ENCODE peak calls at places on chromosomes 5 and 9, in nine cellular contexts. One of them, this sample, is unnamed.

GRCh38 chr9:99272866-99273265 is 50.8 kb downstream of the SEC61B start:
- DNase-seq in stimulated activated CD4-positive, alpha-beta T cell treated with anti-CD3 and anti-CD28 coated beads, Interleukin-1b, Interleukin-23, amount 100 ng/mL, for 1 hour: no peak
- DNase-seq in gastrocnemius medialis: no peak
- DNase-seq in activated T-helper 9 cell treated with anti-CD3 and anti-CD28 coated beads, Interleukin-2, amount 50 U/mL, for 16 hours: no peak
- DNase-seq in ELR: no peak
- DNase-seq in mucosa of descending colon: no peak
- DNase-seq in lower lobe of right lung: no peak
- DNase-seq in renal cortical epithelial cell: peak; percentile 55
- DNase-seq in T-helper 1 cell: no peak
- DNase-seq in this sample: no peak

GRCh38 chr9:109349431-109349846 is 28.6 kb upstream of the EPB41L4B start:
- DNase-seq in lower lobe of right lung: no peak
- DNase-seq in mucosa of descending colon: no peak
- DNase-seq in ELR: peak; percentile 61
- DNase-seq in gastrocnemius medialis: no peak
- DNase-seq in stimulated activated CD4-positive, alpha-beta T cell treated with anti-CD3 and anti-CD28 coated beads, Interleukin-1b, Interleukin-23, amount 100 ng/mL, for 1 hour: no peak
- DNase-seq in renal cortical epithelial cell: peak; percentile 97
- DNase-seq in T-helper 1 cell: no peak
- DNase-seq in activated T-helper 9 cell treated with anti-CD3 and anti-CD28 coated beads, Interleukin-2, amount 50 U/mL, for 16 hours: no peak
- DNase-seq in this sample: no peak

GRCh38 chr9:68869020-68869419 is 144.9 kb downstream of the PRKACG start:
- DNase-seq in ELR: no peak
- DNase-seq in activated T-helper 9 cell treated with anti-CD3 and anti-CD28 coated beads, Interleukin-2, amount 50 U/mL, for 16 hours: no peak
- DNase-seq in stimulated activated CD4-positive, alpha-beta T cell treated with anti-CD3 and anti-CD28 coated beads, Interleukin-1b, Interleukin-23, amount 100 ng/mL, for 1 hour: no peak
- DNase-seq in gastrocnemius medialis: no peak
- DNase-seq in mucosa of descending colon: no peak
- DNase-seq in renal cortical epithelial cell: no peak
- DNase-seq in T-helper 1 cell: no peak
- DNase-seq in lower lobe of right lung: no peak
- DNase-seq in this sample: no peak

GRCh38 chr9:14749738-14750137 is 27.2 kb upstream of the CER1 start:
- DNase-seq in T-helper 1 cell: no peak
- DNase-seq in renal cortical epithelial cell: no peak
- DNase-seq in gastrocnemius medialis: no peak
- DNase-seq in stimulated activated CD4-positive, alpha-beta T cell treated with anti-CD3 and anti-CD28 coated beads, Interleukin-1b, Interleukin-23, amount 100 ng/mL, for 1 hour: no peak
- DNase-seq in ELR: no peak
- DNase-seq in mucosa of descending colon: no peak
- DNase-seq in activated T-helper 9 cell treated with anti-CD3 and anti-CD28 coated beads, Interleukin-2, amount 50 U/mL, for 16 hours: no peak
- DNase-seq in lower lobe of right lung: no peak
- DNase-seq in this sample: no peak

GRCh38 chr5:129410488-129410887 is 49.6 kb upstream of the ADAMTS19 start:
- DNase-seq in gastrocnemius medialis: no peak
- DNase-seq in mucosa of descending colon: no peak
- DNase-seq in lower lobe of right lung: no peak
- DNase-seq in activated T-helper 9 cell treated with anti-CD3 and anti-CD28 coated beads, Interleukin-2, amount 50 U/mL, for 16 hours: no peak
- DNase-seq in T-helper 1 cell: no peak
- DNase-seq in renal cortical epithelial cell: no peak
- DNase-seq in ELR: no peak
- DNase-seq in stimulated activated CD4-positive, alpha-beta T cell treated with anti-CD3 and anti-CD28 coated beads, Interleukin-1b, Interleukin-23, amount 100 ng/mL, for 1 hour: no peak
- DNase-seq in this sample: no peak

GRCh38 chr9:31137850-31138160 is 1246.6 kb upstream of the ACO1 start:
- DNase-seq in mucosa of descending colon: no peak
- DNase-seq in gastrocnemius medialis: no peak
- DNase-seq in renal cortical epithelial cell: peak; percentile 69
- DNase-seq in activated T-helper 9 cell treated with anti-CD3 and anti-CD28 coated beads, Interleukin-2, amount 50 U/mL, for 16 hours: no peak
- DNase-seq in stimulated activated CD4-positive, alpha-beta T cell treated with anti-CD3 and anti-CD28 coated beads, Interleukin-1b, Interleukin-23, amount 100 ng/mL, for 1 hour: no peak
- DNase-seq in T-helper 1 cell: no peak
- DNase-seq in lower lobe of right lung: no peak
- DNase-seq in ELR: no peak
- DNase-seq in this sample: no peak

GRCh38 chr9:124399323-124399962 is 15.8 kb downstream of the PSMB7 start:
- DNase-seq in renal cortical epithelial cell: no peak
- DNase-seq in stimulated activated CD4-positive, alpha-beta T cell treated with anti-CD3 and anti-CD28 coated beads, Interleukin-1b, Interleukin-23, amount 100 ng/mL, for 1 hour: no peak
- DNase-seq in T-helper 1 cell: no peak
- DNase-seq in mucosa of descending colon: no peak
- DNase-seq in activated T-helper 9 cell treated with anti-CD3 and anti-CD28 coated beads, Interleukin-2, amount 50 U/mL, for 16 hours: no peak
- DNase-seq in lower lobe of right lung: no peak
- DNase-seq in gastrocnemius medialis: peak; percentile 43
- DNase-seq in ELR: peak; percentile 51
- DNase-seq in this sample: peak; percentile 60

GRCh38 chr9:118455781-118456180 is 751.6 kb downstream of the TLR4 start:
- DNase-seq in renal cortical epithelial cell: peak; percentile 78
- DNase-seq in T-helper 1 cell: no peak
- DNase-seq in ELR: no peak
- DNase-seq in gastrocnemius medialis: no peak
- DNase-seq in lower lobe of right lung: no peak
- DNase-seq in stimulated activated CD4-positive, alpha-beta T cell treated with anti-CD3 and anti-CD28 coated beads, Interleukin-1b, Interleukin-23, amount 100 ng/mL, for 1 hour: no peak
- DNase-seq in mucosa of descending colon: no peak
- DNase-seq in activated T-helper 9 cell treated with anti-CD3 and anti-CD28 coated beads, Interleukin-2, amount 50 U/mL, for 16 hours: no peak
- DNase-seq in this sample: no peak

GRCh38 chr5:147223343-147223742 is 11.5 kb upstream of the STK32A start:
- DNase-seq in stimulated activated CD4-positive, alpha-beta T cell treated with anti-CD3 and anti-CD28 coated beads, Interleukin-1b, Interleukin-23, amount 100 ng/mL, for 1 hour: no peak
- DNase-seq in ELR: no peak
- DNase-seq in gastrocnemius medialis: no peak
- DNase-seq in activated T-helper 9 cell treated with anti-CD3 and anti-CD28 coated beads, Interleukin-2, amount 50 U/mL, for 16 hours: no peak
- DNase-seq in lower lobe of right lung: no peak
- DNase-seq in T-helper 1 cell: no peak
- DNase-seq in renal cortical epithelial cell: peak; percentile 67
- DNase-seq in mucosa of descending colon: no peak
- DNase-seq in this sample: no peak

GRCh38 chr5:72572236-72572765 is 65.1 kb upstream of the ZNF366 start:
- DNase-seq in gastrocnemius medialis: no peak
- DNase-seq in lower lobe of right lung: no peak
- DNase-seq in renal cortical epithelial cell: no peak
- DNase-seq in activated T-helper 9 cell treated with anti-CD3 and anti-CD28 coated beads, Interleukin-2, amount 50 U/mL, for 16 hours: no peak
- DNase-seq in stimulated activated CD4-positive, alpha-beta T cell treated with anti-CD3 and anti-CD28 coated beads, Interleukin-1b, Interleukin-23, amount 100 ng/mL, for 1 hour: no peak
- DNase-seq in ELR: no peak
- DNase-seq in mucosa of descending colon: no peak
- DNase-seq in T-helper 1 cell: no peak
- DNase-seq in this sample: no peak

GRCh38 chr5:137487600-137487999 is 11.5 kb downstream of the SPOCK1 start:
- DNase-seq in T-helper 1 cell: no peak
- DNase-seq in gastrocnemius medialis: peak; percentile 36
- DNase-seq in mucosa of descending colon: no peak
- DNase-seq in stimulated activated CD4-positive, alpha-beta T cell treated with anti-CD3 and anti-CD28 coated beads, Interleukin-1b, Interleukin-23, amount 100 ng/mL, for 1 hour: no peak
- DNase-seq in ELR: peak; percentile 46
- DNase-seq in renal cortical epithelial cell: peak; percentile 86
- DNase-seq in activated T-helper 9 cell treated with anti-CD3 and anti-CD28 coated beads, Interleukin-2, amount 50 U/mL, for 16 hours: no peak
- DNase-seq in lower lobe of right lung: no peak
- DNase-seq in this sample: no peak